ENCODE peak calls at places on chromosomes 2 and 18, in four cellular contexts. R is MM.1S, X is endothelial cell of umbilical vein, S is DND-41. B is an unnamed sample.

GRCh38 chr2:174535757-174536703 is 49.2 kb upstream of the GPR155 start:
- DNase-seq in R (peak; percentile 80), S (peak; percentile 22), X (no peak), B (peak; percentile 13)

GRCh38 chr2:95287806-95288205 is 9.3 kb upstream of the KCNIP3 start:
- DNase-seq in X (no peak), S (no peak), R (no peak), B (no peak)

GRCh38 chr2:181678033-181678586 is 2.2 kb downstream of the NEUROD1 start:
- DNase-seq in S (peak; percentile 48), R (no peak), X (peak; percentile 55), B (no peak)

GRCh38 chr2:113720167-113720566 is 36.3 kb downstream of the SLC35F5 start:
- DNase-seq in R (peak; percentile 28), S (no peak), X (peak; percentile 23), B (no peak)

GRCh38 chr2:95346738-95347671 is 49.9 kb downstream of the KCNIP3 start:
- DNase-seq in R (no peak), X (peak; percentile 8), S (no peak), B (no peak)

GRCh38 chr2:181849601-181850000 is 41.9 kb upstream of the ITPRID2 start:
- DNase-seq in R (no peak), S (no peak), X (no peak), B (no peak)

GRCh38 chr2:164910091-164910899 is 45.0 kb downstream of the SLC38A11 start:
- DNase-seq in X (peak; percentile 88), R (peak; percentile 95), S (peak; percentile 10), B (no peak)

GRCh38 chr18:13136056-13136688 is 82.4 kb upstream of the LDLRAD4 start:
- DNase-seq in S (peak; percentile 73), R (no peak), X (no peak), B (peak; percentile 53)

GRCh38 chr2:182506606-182507005 is 79.8 kb upstream of the PDE1A start:
- DNase-seq in X (peak; percentile 64), R (no peak), S (no peak), B (no peak)

DNA sequence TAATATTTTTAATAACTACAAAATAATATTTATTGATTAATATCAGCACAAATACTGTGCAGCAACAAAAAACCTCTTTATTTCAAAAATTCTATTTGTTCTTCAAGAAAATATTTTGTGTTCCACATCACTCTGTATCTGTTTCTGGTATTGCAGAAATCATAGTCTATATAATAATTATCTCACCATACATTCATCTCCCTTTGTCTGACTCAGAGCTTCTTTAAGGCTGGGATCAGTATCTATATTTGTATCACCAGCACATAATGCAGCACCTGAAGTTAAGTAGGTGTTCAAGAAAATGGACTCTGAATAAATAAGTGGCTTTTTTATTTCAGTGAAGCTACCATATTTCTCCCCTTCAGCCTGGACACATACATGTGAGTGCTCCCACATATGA is 1.6 kb upstream of the MARCHF4 start:
- DNase-seq in S (no peak), X (no peak), R (no peak), B (no peak)
- H3K4me1 ChIP-seq in S (peaks cover 6% of the 10 kb centered on the region), X (peaks cover 41% of the 10 kb centered on the region), R (no peaks in the 10 kb centered on the region), B (peaks cover 32% of the 10 kb centered on the region)

GRCh38 chr18:46070232-46070631 is 1.8 kb downstream of the PSTPIP2 start:
- DNase-seq in R (no peak), X (no peak), S (no peak), B (no peak)
- H3K79me2 ChIP-seq in R (peaks cover 3% of the 10 kb centered on the region), X (no peaks in the 10 kb centered on the region), S (no peaks in the 10 kb centered on the region), B (no peaks in the 10 kb centered on the region)

DNA sequence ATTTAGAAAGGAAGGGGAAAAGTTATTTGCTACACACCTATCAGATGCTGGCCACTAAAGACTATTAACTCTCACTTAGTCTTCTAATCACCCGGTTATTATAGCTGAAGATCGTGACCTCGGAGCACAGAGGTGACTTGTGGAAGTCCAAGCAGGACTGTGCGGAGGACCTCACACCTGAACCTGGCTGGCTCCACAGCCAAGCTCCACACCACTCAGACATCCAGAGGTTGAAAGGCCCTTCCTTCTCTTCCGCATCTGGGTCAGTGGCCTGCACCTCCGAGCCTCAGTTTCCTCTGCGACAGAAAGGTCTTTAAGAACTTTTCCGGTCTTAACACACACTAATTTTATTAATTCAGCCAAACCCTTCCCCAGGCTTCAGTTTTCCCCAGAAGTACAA is 57.9 kb downstream of the TNS1 start:
- DNase-seq in R (no peak), S (no peak), X (no peak), B (no peak)
- H3K4me1 ChIP-seq in R (no peaks in the 10 kb centered on the region), S (no peaks in the 10 kb centered on the region), X (peaks cover 5% of the 10 kb centered on the region), B (no peaks in the 10 kb centered on the region)

DNA sequence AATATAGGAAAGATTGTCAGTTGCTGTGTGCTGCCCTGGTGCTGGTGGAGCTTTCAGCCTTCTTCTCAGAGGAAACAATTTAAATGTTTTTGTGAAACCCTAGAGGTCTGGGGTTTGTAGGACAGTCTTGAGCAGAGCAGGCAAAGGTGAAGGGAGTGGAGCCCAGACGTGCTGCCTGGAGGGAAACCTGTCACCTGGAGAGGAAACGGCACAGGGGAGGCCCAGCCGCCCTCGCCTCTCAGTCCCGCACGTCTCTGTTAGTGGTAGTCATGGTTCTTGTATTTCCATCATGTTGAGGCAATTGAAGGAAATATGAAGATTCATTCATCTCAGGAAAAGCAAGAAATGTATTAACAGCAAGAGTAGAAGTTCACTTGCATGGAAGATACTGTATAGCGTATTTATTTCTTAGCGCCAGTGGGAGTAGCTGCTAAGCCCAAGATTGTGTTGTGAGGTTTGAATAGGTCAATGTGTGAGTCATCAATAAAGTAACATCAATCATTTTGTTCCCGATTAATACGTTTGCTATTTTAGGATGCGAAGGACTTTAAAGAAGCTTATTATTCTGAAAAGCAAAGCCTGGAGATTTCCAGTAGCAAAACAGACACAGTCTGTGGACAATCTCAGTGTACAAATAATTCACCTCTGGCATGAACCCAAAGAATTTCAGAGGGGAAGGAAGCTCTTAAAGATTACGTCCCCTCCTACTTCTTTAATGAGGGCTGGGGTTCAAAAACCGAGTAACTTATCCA is 70.4 kb downstream of the LRRFIP1 start:
- DNase-seq in R (peak; percentile 48), X (peak; percentile 71), S (no peak), B (no peak)
- H3K79me2 ChIP-seq in R (peaks cover 97% of the 10 kb centered on the region), X (peaks cover 92% of the 10 kb centered on the region), S (peaks cover 97% of the 10 kb centered on the region), B (peaks cover 100% of the 10 kb centered on the region)